ENCODE peak calls at places on chromosomes 12 and 14, in four cellular contexts. Y, E, S and W are unnamed samples.

GRCh38 chr14:67557118-67557517 is 24.0 kb downstream of the PLEKHH1 start:
- DNase-seq in S (peak; percentile 67), Y (no peak), E (no peak), W (no peak)

GRCh38 chr14:90795744-90796143 is 20.5 kb downstream of the TTC7B start:
- DNase-seq in Y (no peak), E (no peak), S (no peak), W (no peak)

GRCh38 chr14:85596562-85596961 is 66.6 kb downstream of the FLRT2 start:
- DNase-seq in E (no peak), Y (no peak), S (no peak), W (no peak)

GRCh38 chr14:104794099-104794498 is 1.4 kb downstream of the AKT1 start:
- DNase-seq in S (peak; percentile 57), E (peak; percentile 61), Y (no peak), W (peak; percentile 92)

GRCh38 chr12:12779529-12779928 is 5.9 kb upstream of the APOLD1 start:
- DNase-seq in Y (no peak), E (no peak), S (peak; percentile 59), W (no peak)

GRCh38 chr12:19712041-19712440 is 272.7 kb downstream of the AEBP2 start:
- DNase-seq in E (no peak), Y (no peak), S (no peak), W (no peak)

GRCh38 chr12:54147186-54147585 is 41.6 kb downstream of the SMUG1 start:
- DNase-seq in S (no peak), E (no peak), Y (no peak), W (no peak)

GRCh38 chr12:27332407-27333310 is at the start of gene BMAL2:
- DNase-seq in Y (no peak), E (peak; percentile 44), S (peak; percentile 20), W (peak; percentile 84)

GRCh38 chr14:61476737-61477410 is 155.5 kb downstream of the PRKCH start:
- DNase-seq in S (no peak), Y (no peak), E (peak; percentile 11), W (no peak)

GRCh38 chr14:42299692-42300091 is 693.0 kb downstream of the LRFN5 start:
- DNase-seq in E (no peak), S (no peak), Y (peak; percentile 8), W (no peak)

GRCh38 chr14:61710853-61711817 is 15.8 kb downstream of the HIF1A start:
- DNase-seq in E (peak; percentile 8), S (peak; percentile 32), Y (no peak), W (no peak)

GRCh38 chr12:67940780-67941243 is 48.4 kb upstream of the IFNG-AS1 start:
- DNase-seq in S (peak; percentile 9), Y (no peak), E (no peak), W (no peak)

GRCh38 chr14:21436567-21437062 is 19.3 kb downstream of the CHD8 start:
- DNase-seq in E (no peak), Y (no peak), S (no peak), W (no peak)

GRCh38 chr12:78194448-78194847 is 363.8 kb downstream of the NAV3 start:
- DNase-seq in E (no peak), S (no peak), Y (no peak), W (no peak)

GRCh38 chr12:67501362-67501761 is 147.2 kb upstream of the DYRK2 start:
- DNase-seq in Y (no peak), E (no peak), S (no peak), W (no peak)

GRCh38 chr12:12890815-12891645 is at the start of gene GPRC5A:
- DNase-seq in S (peak; percentile 30), Y (no peak), E (peak; percentile 48), W (peak; percentile 58)

GRCh38 chr14:23544511-23545447 is 6.8 kb downstream of the ZFHX2 start:
- DNase-seq in E (no peak), S (no peak), Y (no peak), W (no peak)

GRCh38 chr14:59687663-59688062 is 111.1 kb upstream of the CCDC175 start:
- DNase-seq in Y (no peak), S (no peak), E (no peak), W (no peak)

GRCh38 chr14:29806124-29806517 is 121.5 kb downstream of the PRKD1 start:
- DNase-seq in S (no peak), E (no peak), Y (no peak), W (no peak)

GRCh38 chr14:47658041-47658440 is 17.4 kb downstream of the MDGA2 start:
- DNase-seq in Y (no peak), E (no peak), S (no peak), W (no peak)

GRCh38 chr14:59707778-59708635 is 131.4 kb upstream of the CCDC175 start:
- DNase-seq in Y (no peak), S (no peak), E (no peak), W (no peak)

DNA sequence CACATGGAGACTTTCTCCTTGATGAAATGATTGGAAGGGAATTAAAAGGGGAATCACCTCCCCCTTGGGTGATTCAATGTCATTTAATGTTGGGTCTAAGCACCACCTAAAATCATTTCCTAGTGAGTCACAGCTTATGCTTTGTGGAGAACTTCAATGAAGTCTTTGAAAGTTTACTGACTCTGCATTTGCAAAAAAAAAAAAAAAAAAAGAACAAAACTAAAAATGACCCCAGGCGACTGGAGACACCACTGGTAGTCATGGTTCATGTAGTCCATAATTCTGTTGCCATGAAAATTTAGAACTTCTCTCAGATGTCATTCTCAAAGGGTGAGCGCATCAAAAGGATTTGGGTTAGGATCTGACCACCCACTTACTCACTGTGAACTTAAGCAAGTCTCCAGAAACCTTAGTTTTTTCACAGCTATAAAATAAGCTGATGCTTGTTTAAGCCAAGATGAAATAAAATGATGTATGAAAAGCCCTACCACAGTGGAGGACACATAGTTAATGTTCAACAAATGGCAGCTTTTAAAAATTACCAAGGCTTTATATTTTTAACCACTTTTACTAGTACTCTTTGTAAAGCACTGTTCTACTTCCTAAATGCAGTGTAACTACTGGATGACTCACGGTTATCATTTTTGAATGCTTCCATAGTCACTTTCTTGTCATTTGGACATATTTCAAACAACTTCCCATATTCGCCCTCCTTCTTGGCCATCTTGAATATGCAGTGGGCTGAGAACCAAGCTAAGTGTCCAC is 18.1 kb upstream of the KSR2 start:
- DNase-seq in S (no peak), E (no peak), Y (no peak), W (no peak)
- TF ChIP-seq SP1 in S (no peak), E (no peak), Y (no peak), W (no peak)

DNA sequence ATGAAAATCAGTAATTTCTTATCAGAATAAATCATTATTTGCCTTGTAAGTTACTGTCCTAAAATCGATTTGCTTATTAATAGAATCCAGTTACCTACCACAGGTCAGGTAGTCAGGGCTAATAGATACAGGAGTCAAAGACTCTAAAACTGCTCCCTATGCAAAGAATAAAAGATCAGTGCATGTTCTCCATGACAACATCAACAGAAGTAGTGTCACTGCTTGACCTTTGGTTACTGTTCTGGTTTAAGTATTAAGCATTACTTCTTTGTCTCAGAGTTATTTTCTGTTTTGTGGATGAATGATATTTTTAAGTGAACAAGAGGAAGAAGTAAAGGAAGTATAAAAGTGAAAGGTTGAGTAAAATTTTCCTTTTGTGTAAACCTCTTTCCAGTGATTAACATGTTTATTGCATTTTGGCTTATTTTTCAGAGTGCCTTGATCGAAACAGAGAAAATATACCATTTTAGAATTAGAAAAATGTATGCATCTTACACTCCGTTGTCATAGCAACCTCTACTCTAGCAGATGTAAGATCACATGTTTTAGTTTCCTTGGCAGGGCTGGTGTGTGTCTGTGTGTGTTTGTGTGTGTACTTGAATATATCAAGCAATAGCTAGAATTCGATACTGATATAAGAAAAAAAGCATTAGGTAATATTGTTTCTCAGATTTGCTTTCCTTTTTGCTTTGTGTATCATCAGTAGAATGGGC is 44.7 kb downstream of the ABCD2 start:
- DNase-seq in E (no peak), Y (no peak), S (no peak), W (no peak)
- TF ChIP-seq FOXK2 in E (no peak), Y (no peak), S (no peak), W (no peak)

GRCh38 chr12:6646276-6647082 is 753 bp downstream of the ACRBP start:
- DNase-seq in S (no peak), E (no peak), Y (no peak), W (no peak)

GRCh38 chr12:6647083-6647604 is at the start of gene ACRBP:
- DNase-seq in E (no peak), Y (no peak), S (no peak), W (no peak)

GRCh38 chr12:6644257-6644596 is 3.0 kb downstream of the ACRBP start:
- DNase-seq in S (no peak), Y (no peak), E (no peak), W (no peak)

GRCh38 chr12:6643569-6644256 is 3.5 kb downstream of the ACRBP start:
- DNase-seq in Y (no peak), S (no peak), E (no peak), W (no peak)

DNA sequence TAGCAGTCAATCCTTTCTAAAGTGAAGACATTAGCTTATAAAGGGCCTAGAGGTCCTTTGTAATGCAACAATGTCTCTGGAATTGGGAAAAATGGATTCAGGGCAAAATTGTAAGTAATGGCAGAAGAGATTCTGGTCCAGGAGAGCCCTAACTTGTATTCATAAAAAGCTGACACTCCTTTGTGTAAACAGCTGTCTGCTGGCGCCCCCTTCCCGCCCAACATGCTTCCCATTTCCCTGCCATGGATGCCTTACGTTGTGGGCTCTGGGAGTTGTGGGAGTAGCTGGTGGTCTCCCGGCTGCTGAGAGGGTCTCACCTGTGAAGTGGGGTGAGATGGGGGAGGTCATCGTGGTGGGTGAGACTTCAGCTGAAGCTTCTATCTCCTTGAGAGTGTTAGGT is 2.3 kb downstream of the ACRBP start:
- DNase-seq in S (no peak), Y (no peak), E (no peak), W (no peak)
- TF ChIP-seq SP1 in S (no peak), Y (no peak), E (no peak), W (no peak)

DNA sequence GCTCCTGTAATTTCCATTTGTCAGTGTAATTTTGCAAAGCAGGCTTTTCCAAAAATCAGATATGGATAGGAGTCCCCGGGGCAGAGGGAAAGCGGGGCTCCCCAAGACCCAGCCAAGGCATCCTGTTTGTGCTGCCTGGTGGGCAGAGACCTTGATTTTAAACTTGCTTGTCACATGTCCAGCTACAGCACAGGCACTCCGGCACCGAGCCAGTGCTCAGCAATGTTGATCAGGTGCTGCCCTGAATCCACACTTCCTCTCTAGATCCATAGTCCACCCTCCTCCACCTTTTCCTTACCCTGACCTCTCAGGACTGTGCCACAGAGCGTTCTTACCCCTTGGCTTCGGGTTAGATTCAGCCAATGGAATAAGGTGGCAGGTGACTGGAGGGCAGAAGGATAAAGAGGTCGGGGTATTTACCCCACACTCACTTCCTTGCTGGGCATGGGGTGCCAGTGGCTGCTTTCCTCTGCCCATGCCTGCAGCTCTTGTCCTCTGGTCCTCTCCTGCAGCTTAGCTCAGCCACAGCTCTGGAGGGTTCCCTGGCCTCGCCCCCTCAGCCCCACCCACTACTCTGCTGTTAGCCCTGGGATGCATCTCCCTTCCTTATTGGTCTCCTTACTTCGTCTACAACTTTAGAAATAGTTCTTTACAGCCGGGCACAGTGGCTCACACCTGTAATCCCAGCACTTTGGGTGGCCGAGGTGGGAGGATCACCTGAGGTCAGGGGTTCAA is 80.1 kb downstream of the IRF2BPL start:
- DNase-seq in E (no peak), Y (no peak), S (peak; percentile 46), W (no peak)
- TF ChIP-seq FOXK2 in E (no peak), Y (no peak), S (no peak), W (no peak)

GRCh38 chr14:56659964-56660551 is 80.5 kb downstream of the TMEM260 start:
- DNase-seq in E (peak; percentile 44), Y (no peak), S (peak; percentile 50), W (peak; percentile 61)
- TF ChIP-seq SP1 in E (no peak), Y (no peak), S (no peak), W (no peak)